ENCODE peak calls at places on chromosomes 7 and 10, in ten cellular contexts. One of them, this sample, is unnamed.

GRCh38 chr7:20954711-20955641 is 168.3 kb upstream of the SP8 start:
- DNase-seq in T-helper 9 cell: no peak
- DNase-seq in ELF-1: no peak
- DNase-seq in stimulated activated CD8-positive, alpha-beta memory T cell treated with anti-CD3 and anti-CD28 coated beads, Interleukin-4, amount 100 ng/mL, for 4 hours: no peak
- DNase-seq in activated T-cell treated with anti-CD3 and anti-CD28 coated beads, Interleukin-2, amount 50 U/mL, for 1 hour: no peak
- DNase-seq in cardiac muscle cell: no peak
- DNase-seq in T-cell: no peak
- DNase-seq in hepatic stellate cell: no peak
- DNase-seq in HTR-8/SVneo: no peak
- DNase-seq in fibroblast of the aortic adventitia: no peak
- DNase-seq in this sample: peak

GRCh38 chr7:90298145-90299038 is 22.7 kb downstream of the FAM237B start:
- DNase-seq in T-helper 9 cell: no peak
- DNase-seq in ELF-1: no peak
- DNase-seq in HTR-8/SVneo: peak
- DNase-seq in hepatic stellate cell: peak
- DNase-seq in T-cell: no peak
- DNase-seq in cardiac muscle cell: peak
- DNase-seq in fibroblast of the aortic adventitia: peak
- DNase-seq in activated T-cell treated with anti-CD3 and anti-CD28 coated beads, Interleukin-2, amount 50 U/mL, for 1 hour: no peak
- DNase-seq in stimulated activated CD8-positive, alpha-beta memory T cell treated with anti-CD3 and anti-CD28 coated beads, Interleukin-4, amount 100 ng/mL, for 4 hours: no peak
- DNase-seq in this sample: peak

GRCh38 chr10:6072215-6072941 is 10.2 kb upstream of the IL2RA start:
- DNase-seq in cardiac muscle cell: no peak
- DNase-seq in ELF-1: no peak
- DNase-seq in T-cell: no peak
- DNase-seq in HTR-8/SVneo: no peak
- DNase-seq in fibroblast of the aortic adventitia: no peak
- DNase-seq in T-helper 9 cell: no peak
- DNase-seq in activated T-cell treated with anti-CD3 and anti-CD28 coated beads, Interleukin-2, amount 50 U/mL, for 1 hour: no peak
- DNase-seq in stimulated activated CD8-positive, alpha-beta memory T cell treated with anti-CD3 and anti-CD28 coated beads, Interleukin-4, amount 100 ng/mL, for 4 hours: no peak
- DNase-seq in hepatic stellate cell: no peak
- DNase-seq in this sample: no peak

GRCh38 chr10:13891542-13892431 is 305.0 kb downstream of the PRPF18 start:
- DNase-seq in activated T-cell treated with anti-CD3 and anti-CD28 coated beads, Interleukin-2, amount 50 U/mL, for 1 hour: peak
- DNase-seq in ELF-1: peak
- DNase-seq in HTR-8/SVneo: peak
- DNase-seq in fibroblast of the aortic adventitia: no peak
- DNase-seq in stimulated activated CD8-positive, alpha-beta memory T cell treated with anti-CD3 and anti-CD28 coated beads, Interleukin-4, amount 100 ng/mL, for 4 hours: no peak
- DNase-seq in hepatic stellate cell: peak
- DNase-seq in T-cell: no peak
- DNase-seq in T-helper 9 cell: no peak
- DNase-seq in cardiac muscle cell: peak
- DNase-seq in this sample: peak

GRCh38 chr10:133087045-133087678 is 562 bp upstream of the ADGRA1 start:
- DNase-seq in stimulated activated CD8-positive, alpha-beta memory T cell treated with anti-CD3 and anti-CD28 coated beads, Interleukin-4, amount 100 ng/mL, for 4 hours: no peak
- DNase-seq in T-cell: no peak
- DNase-seq in hepatic stellate cell: no peak
- DNase-seq in T-helper 9 cell: no peak
- DNase-seq in HTR-8/SVneo: no peak
- DNase-seq in cardiac muscle cell: no peak
- DNase-seq in fibroblast of the aortic adventitia: no peak
- DNase-seq in ELF-1: no peak
- DNase-seq in activated T-cell treated with anti-CD3 and anti-CD28 coated beads, Interleukin-2, amount 50 U/mL, for 1 hour: no peak
- DNase-seq in this sample: no peak

GRCh38 chr7:79091661-79092060 is 361.8 kb downstream of the MAGI2 start:
- DNase-seq in stimulated activated CD8-positive, alpha-beta memory T cell treated with anti-CD3 and anti-CD28 coated beads, Interleukin-4, amount 100 ng/mL, for 4 hours: no peak
- DNase-seq in activated T-cell treated with anti-CD3 and anti-CD28 coated beads, Interleukin-2, amount 50 U/mL, for 1 hour: no peak
- DNase-seq in ELF-1: no peak
- DNase-seq in fibroblast of the aortic adventitia: peak
- DNase-seq in HTR-8/SVneo: no peak
- DNase-seq in T-cell: no peak
- DNase-seq in cardiac muscle cell: no peak
- DNase-seq in hepatic stellate cell: no peak
- DNase-seq in T-helper 9 cell: no peak
- DNase-seq in this sample: no peak

GRCh38 chr7:140621326-140622035 is 19.1 kb downstream of the DENND2A start:
- DNase-seq in HTR-8/SVneo: no peak
- DNase-seq in cardiac muscle cell: no peak
- DNase-seq in activated T-cell treated with anti-CD3 and anti-CD28 coated beads, Interleukin-2, amount 50 U/mL, for 1 hour: no peak
- DNase-seq in stimulated activated CD8-positive, alpha-beta memory T cell treated with anti-CD3 and anti-CD28 coated beads, Interleukin-4, amount 100 ng/mL, for 4 hours: no peak
- DNase-seq in ELF-1: no peak
- DNase-seq in hepatic stellate cell: no peak
- DNase-seq in T-cell: no peak
- DNase-seq in fibroblast of the aortic adventitia: peak
- DNase-seq in T-helper 9 cell: no peak
- DNase-seq in this sample: no peak

GRCh38 chr7:157121184-157121715 is 17.5 kb upstream of the UBE3C start:
- DNase-seq in hepatic stellate cell: no peak
- DNase-seq in T-helper 9 cell: no peak
- DNase-seq in cardiac muscle cell: no peak
- DNase-seq in ELF-1: no peak
- DNase-seq in activated T-cell treated with anti-CD3 and anti-CD28 coated beads, Interleukin-2, amount 50 U/mL, for 1 hour: no peak
- DNase-seq in stimulated activated CD8-positive, alpha-beta memory T cell treated with anti-CD3 and anti-CD28 coated beads, Interleukin-4, amount 100 ng/mL, for 4 hours: no peak
- DNase-seq in T-cell: no peak
- DNase-seq in HTR-8/SVneo: no peak
- DNase-seq in fibroblast of the aortic adventitia: no peak
- DNase-seq in this sample: no peak

GRCh38 chr10:99374526-99374925 is 45.4 kb downstream of the CNNM1 start:
- DNase-seq in hepatic stellate cell: no peak
- DNase-seq in ELF-1: no peak
- DNase-seq in stimulated activated CD8-positive, alpha-beta memory T cell treated with anti-CD3 and anti-CD28 coated beads, Interleukin-4, amount 100 ng/mL, for 4 hours: no peak
- DNase-seq in HTR-8/SVneo: no peak
- DNase-seq in fibroblast of the aortic adventitia: no peak
- DNase-seq in cardiac muscle cell: no peak
- DNase-seq in T-cell: no peak
- DNase-seq in T-helper 9 cell: no peak
- DNase-seq in activated T-cell treated with anti-CD3 and anti-CD28 coated beads, Interleukin-2, amount 50 U/mL, for 1 hour: no peak
- DNase-seq in this sample: no peak

GRCh38 chr10:43694526-43694925 is 45.8 kb upstream of the ZNF32 start:
- DNase-seq in stimulated activated CD8-positive, alpha-beta memory T cell treated with anti-CD3 and anti-CD28 coated beads, Interleukin-4, amount 100 ng/mL, for 4 hours: no peak
- DNase-seq in ELF-1: no peak
- DNase-seq in T-cell: no peak
- DNase-seq in activated T-cell treated with anti-CD3 and anti-CD28 coated beads, Interleukin-2, amount 50 U/mL, for 1 hour: no peak
- DNase-seq in cardiac muscle cell: no peak
- DNase-seq in T-helper 9 cell: no peak
- DNase-seq in HTR-8/SVneo: no peak
- DNase-seq in fibroblast of the aortic adventitia: no peak
- DNase-seq in hepatic stellate cell: no peak
- DNase-seq in this sample: no peak

GRCh38 chr7:40879941-40880558 is 745.2 kb downstream of the SUGCT start:
- DNase-seq in fibroblast of the aortic adventitia: peak
- DNase-seq in hepatic stellate cell: peak
- DNase-seq in T-helper 9 cell: no peak
- DNase-seq in activated T-cell treated with anti-CD3 and anti-CD28 coated beads, Interleukin-2, amount 50 U/mL, for 1 hour: no peak
- DNase-seq in ELF-1: no peak
- DNase-seq in T-cell: no peak
- DNase-seq in cardiac muscle cell: no peak
- DNase-seq in stimulated activated CD8-positive, alpha-beta memory T cell treated with anti-CD3 and anti-CD28 coated beads, Interleukin-4, amount 100 ng/mL, for 4 hours: no peak
- DNase-seq in HTR-8/SVneo: no peak
- DNase-seq in this sample: no peak

GRCh38 chr10:14649739-14650138 is 125.0 kb downstream of the FAM107B start:
- DNase-seq in activated T-cell treated with anti-CD3 and anti-CD28 coated beads, Interleukin-2, amount 50 U/mL, for 1 hour: no peak
- DNase-seq in HTR-8/SVneo: no peak
- DNase-seq in cardiac muscle cell: no peak
- DNase-seq in ELF-1: no peak
- DNase-seq in T-helper 9 cell: no peak
- DNase-seq in hepatic stellate cell: no peak
- DNase-seq in T-cell: no peak
- DNase-seq in fibroblast of the aortic adventitia: no peak
- DNase-seq in stimulated activated CD8-positive, alpha-beta memory T cell treated with anti-CD3 and anti-CD28 coated beads, Interleukin-4, amount 100 ng/mL, for 4 hours: no peak
- DNase-seq in this sample: no peak

GRCh38 chr10:112953075-112953501 is 3.0 kb downstream of the TCF7L2 start:
- DNase-seq in activated T-cell treated with anti-CD3 and anti-CD28 coated beads, Interleukin-2, amount 50 U/mL, for 1 hour: no peak
- DNase-seq in hepatic stellate cell: no peak
- DNase-seq in T-helper 9 cell: no peak
- DNase-seq in T-cell: no peak
- DNase-seq in HTR-8/SVneo: no peak
- DNase-seq in fibroblast of the aortic adventitia: peak
- DNase-seq in ELF-1: peak
- DNase-seq in stimulated activated CD8-positive, alpha-beta memory T cell treated with anti-CD3 and anti-CD28 coated beads, Interleukin-4, amount 100 ng/mL, for 4 hours: no peak
- DNase-seq in cardiac muscle cell: peak
- DNase-seq in this sample: no peak

GRCh38 chr7:35707422-35707821 is 12.5 kb upstream of the HERPUD2 start:
- DNase-seq in cardiac muscle cell: no peak
- DNase-seq in ELF-1: peak
- DNase-seq in fibroblast of the aortic adventitia: peak
- DNase-seq in T-cell: no peak
- DNase-seq in T-helper 9 cell: no peak
- DNase-seq in hepatic stellate cell: no peak
- DNase-seq in activated T-cell treated with anti-CD3 and anti-CD28 coated beads, Interleukin-2, amount 50 U/mL, for 1 hour: no peak
- DNase-seq in stimulated activated CD8-positive, alpha-beta memory T cell treated with anti-CD3 and anti-CD28 coated beads, Interleukin-4, amount 100 ng/mL, for 4 hours: no peak
- DNase-seq in HTR-8/SVneo: no peak
- DNase-seq in this sample: no peak

GRCh38 chr10:132881186-132881920 is 61.0 kb downstream of the CFAP46 start:
- DNase-seq in HTR-8/SVneo: no peak
- DNase-seq in hepatic stellate cell: no peak
- DNase-seq in cardiac muscle cell: no peak
- DNase-seq in ELF-1: no peak
- DNase-seq in activated T-cell treated with anti-CD3 and anti-CD28 coated beads, Interleukin-2, amount 50 U/mL, for 1 hour: no peak
- DNase-seq in stimulated activated CD8-positive, alpha-beta memory T cell treated with anti-CD3 and anti-CD28 coated beads, Interleukin-4, amount 100 ng/mL, for 4 hours: no peak
- DNase-seq in T-cell: no peak
- DNase-seq in T-helper 9 cell: no peak
- DNase-seq in fibroblast of the aortic adventitia: no peak
- DNase-seq in this sample: no peak

GRCh38 chr10:390449-391100 is 255.3 kb downstream of the ZMYND11 start:
- DNase-seq in HTR-8/SVneo: no peak
- DNase-seq in ELF-1: no peak
- DNase-seq in stimulated activated CD8-positive, alpha-beta memory T cell treated with anti-CD3 and anti-CD28 coated beads, Interleukin-4, amount 100 ng/mL, for 4 hours: no peak
- DNase-seq in T-cell: no peak
- DNase-seq in hepatic stellate cell: no peak
- DNase-seq in T-helper 9 cell: no peak
- DNase-seq in activated T-cell treated with anti-CD3 and anti-CD28 coated beads, Interleukin-2, amount 50 U/mL, for 1 hour: no peak
- DNase-seq in cardiac muscle cell: no peak
- DNase-seq in fibroblast of the aortic adventitia: no peak
- DNase-seq in this sample: no peak

GRCh38 chr10:123519861-123520260 is 146.3 kb upstream of the GPR26 start:
- DNase-seq in ELF-1: no peak
- DNase-seq in T-cell: no peak
- DNase-seq in cardiac muscle cell: no peak
- DNase-seq in T-helper 9 cell: no peak
- DNase-seq in fibroblast of the aortic adventitia: no peak
- DNase-seq in stimulated activated CD8-positive, alpha-beta memory T cell treated with anti-CD3 and anti-CD28 coated beads, Interleukin-4, amount 100 ng/mL, for 4 hours: no peak
- DNase-seq in HTR-8/SVneo: no peak
- DNase-seq in activated T-cell treated with anti-CD3 and anti-CD28 coated beads, Interleukin-2, amount 50 U/mL, for 1 hour: no peak
- DNase-seq in hepatic stellate cell: no peak
- DNase-seq in this sample: no peak

GRCh38 chr10:101032637-101033201 is 1.7 kb downstream of the SFXN3 start:
- DNase-seq in activated T-cell treated with anti-CD3 and anti-CD28 coated beads, Interleukin-2, amount 50 U/mL, for 1 hour: no peak
- DNase-seq in HTR-8/SVneo: peak
- DNase-seq in T-cell: no peak
- DNase-seq in cardiac muscle cell: no peak
- DNase-seq in stimulated activated CD8-positive, alpha-beta memory T cell treated with anti-CD3 and anti-CD28 coated beads, Interleukin-4, amount 100 ng/mL, for 4 hours: peak
- DNase-seq in fibroblast of the aortic adventitia: peak
- DNase-seq in T-helper 9 cell: peak
- DNase-seq in ELF-1: peak
- DNase-seq in hepatic stellate cell: peak
- DNase-seq in this sample: peak

GRCh38 chr7:69342154-69342884 is 256.0 kb upstream of the AUTS2 start:
- DNase-seq in HTR-8/SVneo: no peak
- DNase-seq in ELF-1: no peak
- DNase-seq in cardiac muscle cell: no peak
- DNase-seq in T-helper 9 cell: no peak
- DNase-seq in fibroblast of the aortic adventitia: no peak
- DNase-seq in activated T-cell treated with anti-CD3 and anti-CD28 coated beads, Interleukin-2, amount 50 U/mL, for 1 hour: no peak
- DNase-seq in T-cell: no peak
- DNase-seq in stimulated activated CD8-positive, alpha-beta memory T cell treated with anti-CD3 and anti-CD28 coated beads, Interleukin-4, amount 100 ng/mL, for 4 hours: no peak
- DNase-seq in hepatic stellate cell: no peak
- DNase-seq in this sample: no peak

GRCh38 chr7:134444198-134444960 is 14.5 kb downstream of the AKR1B1 start:
- DNase-seq in HTR-8/SVneo: no peak
- DNase-seq in T-helper 9 cell: no peak
- DNase-seq in ELF-1: no peak
- DNase-seq in activated T-cell treated with anti-CD3 and anti-CD28 coated beads, Interleukin-2, amount 50 U/mL, for 1 hour: no peak
- DNase-seq in fibroblast of the aortic adventitia: no peak
- DNase-seq in T-cell: no peak
- DNase-seq in cardiac muscle cell: no peak
- DNase-seq in hepatic stellate cell: no peak
- DNase-seq in stimulated activated CD8-positive, alpha-beta memory T cell treated with anti-CD3 and anti-CD28 coated beads, Interleukin-4, amount 100 ng/mL, for 4 hours: no peak
- DNase-seq in this sample: no peak

GRCh38 chr7:13155188-13155587 is 467.8 kb downstream of the ARL4A start:
- DNase-seq in stimulated activated CD8-positive, alpha-beta memory T cell treated with anti-CD3 and anti-CD28 coated beads, Interleukin-4, amount 100 ng/mL, for 4 hours: no peak
- DNase-seq in fibroblast of the aortic adventitia: no peak
- DNase-seq in T-helper 9 cell: no peak
- DNase-seq in ELF-1: no peak
- DNase-seq in HTR-8/SVneo: no peak
- DNase-seq in activated T-cell treated with anti-CD3 and anti-CD28 coated beads, Interleukin-2, amount 50 U/mL, for 1 hour: no peak
- DNase-seq in cardiac muscle cell: no peak
- DNase-seq in T-cell: no peak
- DNase-seq in hepatic stellate cell: no peak
- DNase-seq in this sample: no peak

GRCh38 chr7:134783294-134784069 is 4.0 kb downstream of the CALD1 start:
- DNase-seq in ELF-1: no peak
- DNase-seq in cardiac muscle cell: no peak
- DNase-seq in fibroblast of the aortic adventitia: no peak
- DNase-seq in T-helper 9 cell: no peak
- DNase-seq in T-cell: no peak
- DNase-seq in stimulated activated CD8-positive, alpha-beta memory T cell treated with anti-CD3 and anti-CD28 coated beads, Interleukin-4, amount 100 ng/mL, for 4 hours: no peak
- DNase-seq in hepatic stellate cell: no peak
- DNase-seq in activated T-cell treated with anti-CD3 and anti-CD28 coated beads, Interleukin-2, amount 50 U/mL, for 1 hour: no peak
- DNase-seq in HTR-8/SVneo: no peak
- DNase-seq in this sample: no peak

GRCh38 chr10:109018892-109019507 is 904.3 kb downstream of the XPNPEP1 start:
- DNase-seq in HTR-8/SVneo: peak
- DNase-seq in T-cell: no peak
- DNase-seq in T-helper 9 cell: no peak
- DNase-seq in activated T-cell treated with anti-CD3 and anti-CD28 coated beads, Interleukin-2, amount 50 U/mL, for 1 hour: no peak
- DNase-seq in ELF-1: no peak
- DNase-seq in stimulated activated CD8-positive, alpha-beta memory T cell treated with anti-CD3 and anti-CD28 coated beads, Interleukin-4, amount 100 ng/mL, for 4 hours: no peak
- DNase-seq in fibroblast of the aortic adventitia: peak
- DNase-seq in cardiac muscle cell: no peak
- DNase-seq in hepatic stellate cell: peak
- DNase-seq in this sample: no peak

GRCh38 chr7:75985009-75985517 is 9.3 kb downstream of the TMEM120A start:
- DNase-seq in hepatic stellate cell: no peak
- DNase-seq in T-helper 9 cell: no peak
- DNase-seq in activated T-cell treated with anti-CD3 and anti-CD28 coated beads, Interleukin-2, amount 50 U/mL, for 1 hour: no peak
- DNase-seq in fibroblast of the aortic adventitia: no peak
- DNase-seq in HTR-8/SVneo: no peak
- DNase-seq in cardiac muscle cell: no peak
- DNase-seq in T-cell: no peak
- DNase-seq in ELF-1: no peak
- DNase-seq in stimulated activated CD8-positive, alpha-beta memory T cell treated with anti-CD3 and anti-CD28 coated beads, Interleukin-4, amount 100 ng/mL, for 4 hours: no peak
- DNase-seq in this sample: no peak

GRCh38 chr7:26705567-26705966 is 158.8 kb downstream of the SKAP2 start:
- DNase-seq in HTR-8/SVneo: peak
- DNase-seq in activated T-cell treated with anti-CD3 and anti-CD28 coated beads, Interleukin-2, amount 50 U/mL, for 1 hour: no peak
- DNase-seq in hepatic stellate cell: peak
- DNase-seq in T-helper 9 cell: no peak
- DNase-seq in ELF-1: no peak
- DNase-seq in cardiac muscle cell: no peak
- DNase-seq in stimulated activated CD8-positive, alpha-beta memory T cell treated with anti-CD3 and anti-CD28 coated beads, Interleukin-4, amount 100 ng/mL, for 4 hours: no peak
- DNase-seq in fibroblast of the aortic adventitia: peak
- DNase-seq in T-cell: no peak
- DNase-seq in this sample: peak

GRCh38 chr10:15483215-15483970 is 112.3 kb upstream of the FAM171A1 start:
- DNase-seq in stimulated activated CD8-positive, alpha-beta memory T cell treated with anti-CD3 and anti-CD28 coated beads, Interleukin-4, amount 100 ng/mL, for 4 hours: no peak
- DNase-seq in HTR-8/SVneo: no peak
- DNase-seq in T-cell: no peak
- DNase-seq in cardiac muscle cell: no peak
- DNase-seq in fibroblast of the aortic adventitia: peak
- DNase-seq in activated T-cell treated with anti-CD3 and anti-CD28 coated beads, Interleukin-2, amount 50 U/mL, for 1 hour: no peak
- DNase-seq in T-helper 9 cell: no peak
- DNase-seq in hepatic stellate cell: no peak
- DNase-seq in ELF-1: peak
- DNase-seq in this sample: no peak

GRCh38 chr7:91251877-91252276 is 12.4 kb upstream of the FZD1 start:
- DNase-seq in T-cell: no peak
- DNase-seq in cardiac muscle cell: no peak
- DNase-seq in hepatic stellate cell: no peak
- DNase-seq in T-helper 9 cell: no peak
- DNase-seq in ELF-1: no peak
- DNase-seq in fibroblast of the aortic adventitia: no peak
- DNase-seq in activated T-cell treated with anti-CD3 and anti-CD28 coated beads, Interleukin-2, amount 50 U/mL, for 1 hour: no peak
- DNase-seq in stimulated activated CD8-positive, alpha-beta memory T cell treated with anti-CD3 and anti-CD28 coated beads, Interleukin-4, amount 100 ng/mL, for 4 hours: no peak
- DNase-seq in HTR-8/SVneo: no peak
- DNase-seq in this sample: no peak

GRCh38 chr10:122363722-122364463 is 10.6 kb upstream of the PLEKHA1 start:
- DNase-seq in hepatic stellate cell: no peak
- DNase-seq in ELF-1: no peak
- DNase-seq in stimulated activated CD8-positive, alpha-beta memory T cell treated with anti-CD3 and anti-CD28 coated beads, Interleukin-4, amount 100 ng/mL, for 4 hours: no peak
- DNase-seq in fibroblast of the aortic adventitia: peak
- DNase-seq in HTR-8/SVneo: no peak
- DNase-seq in T-cell: no peak
- DNase-seq in cardiac muscle cell: no peak
- DNase-seq in activated T-cell treated with anti-CD3 and anti-CD28 coated beads, Interleukin-2, amount 50 U/mL, for 1 hour: no peak
- DNase-seq in T-helper 9 cell: no peak
- DNase-seq in this sample: no peak